ENCODE peak calls at places on chromosomes 7 and 10, in six cellular contexts. S, C, H, R, M and K are unnamed samples.

GRCh38 chr7:130112662-130113425 is 42.5 kb downstream of the KLHDC10 start:
- DNase-seq in S (no peak), C (no peak), H (no peak), R (no peak), M (no peak), K (no peak)

GRCh38 chr7:100367251-100367620 is 6.1 kb upstream of the PILRA start:
- DNase-seq in S (no peak), C (no peak), H (no peak), R (no peak), M (no peak), K (no peak)

GRCh38 chr10:116465541-116465940 is 37.9 kb downstream of the PNLIPRP3 start:
- DNase-seq in S (no peak), C (no peak), H (no peak), R (no peak), M (no peak), K (no peak)

GRCh38 chr7:5777932-5778331 is 3.5 kb downstream of the RNF216 start:
- DNase-seq in S (no peak), C (no peak), H (no peak), R (no peak), M (no peak), K (no peak)

GRCh38 chr7:122262246-122262645 is 42.3 kb downstream of the FEZF1 start:
- DNase-seq in S (no peak), C (no peak), H (no peak), R (no peak), M (no peak), K (no peak)

GRCh38 chr7:139860090-139860773 is 31.2 kb downstream of the TBXAS1 start:
- DNase-seq in S (no peak), C (no peak), H (no peak), R (no peak), M (no peak), K (no peak)

GRCh38 chr7:144818516-144818915 is 17.3 kb downstream of the TPK1 start:
- DNase-seq in S (no peak), C (no peak), H (no peak), R (no peak), M (no peak), K (no peak)

GRCh38 chr7:156554488-156554887 is 86.1 kb upstream of the RNF32 start:
- DNase-seq in S (no peak), C (no peak), H (no peak), R (no peak), M (no peak), K (no peak)

GRCh38 chr10:84205049-84205852 is 10.9 kb downstream of the CDHR1 start:
- DNase-seq in S (no peak), C (peak), H (peak), R (peak), M (peak), K (peak)

GRCh38 chr7:23020742-23021401 is 6.9 kb upstream of the HYCC1 start:
- DNase-seq in S (peak), C (no peak), H (no peak), R (peak), M (no peak), K (no peak)

GRCh38 chr10:89940076-89940475 is 238.7 kb downstream of the KIF20B start:
- DNase-seq in S (no peak), C (no peak), H (no peak), R (no peak), M (no peak), K (no peak)

GRCh38 chr7:108079291-108080057 is 50.7 kb downstream of the LAMB4 start:
- DNase-seq in S (peak), C (peak), H (no peak), R (peak), M (no peak), K (no peak)

GRCh38 chr7:135943266-135943889 is 33.8 kb downstream of the MTPN start:
- DNase-seq in S (no peak), C (no peak), H (no peak), R (no peak), M (no peak), K (no peak)

GRCh38 chr10:29859521-29860130 is 199.8 kb downstream of the JCAD start:
- DNase-seq in S (no peak), C (no peak), H (no peak), R (no peak), M (no peak), K (no peak)

GRCh38 chr10:17415046-17415643 is 39.2 kb downstream of the ST8SIA6 start:
- DNase-seq in S (no peak), C (peak), H (no peak), R (no peak), M (no peak), K (no peak)

GRCh38 chr7:71785216-71785615 is 626.9 kb downstream of the CALN1 start:
- DNase-seq in S (no peak), C (no peak), H (no peak), R (no peak), M (no peak), K (no peak)

GRCh38 chr7:115864082-115864481 is 166.5 kb downstream of the TFEC start:
- DNase-seq in S (no peak), C (no peak), H (no peak), R (no peak), M (no peak), K (no peak)

GRCh38 chr7:149573519-149573918 is 75.9 kb upstream of the ZNF746 start:
- DNase-seq in S (no peak), C (no peak), H (no peak), R (no peak), M (no peak), K (no peak)

GRCh38 chr7:3896366-3896765 is 595.3 kb downstream of the SDK1 start:
- DNase-seq in S (no peak), C (no peak), H (no peak), R (no peak), M (no peak), K (no peak)

GRCh38 chr10:132063432-132063831 is 2.3 kb upstream of the JAKMIP3 start:
- DNase-seq in S (no peak), C (no peak), H (no peak), R (no peak), M (no peak), K (no peak)

GRCh38 chr7:101066141-101066857 is 19.0 kb upstream of the TRIM56 start:
- DNase-seq in S (no peak), C (peak), H (no peak), R (peak), M (no peak), K (no peak)

GRCh38 chr10:72659694-72660093 is 32.2 kb upstream of the MCU start:
- DNase-seq in S (no peak), C (peak), H (peak), R (peak), M (no peak), K (no peak)

GRCh38 chr10:14146501-14146900 is 184.2 kb downstream of the FRMD4A start:
- DNase-seq in S (no peak), C (no peak), H (no peak), R (peak), M (no peak), K (no peak)

GRCh38 chr10:26621889-26622681 is 75.4 kb upstream of the PDSS1 start:
- DNase-seq in S (no peak), C (peak), H (no peak), R (no peak), M (no peak), K (no peak)

GRCh38 chr10:8489823-8490222 is 435.3 kb downstream of the GATA3 start:
- DNase-seq in S (no peak), C (no peak), H (no peak), R (no peak), M (no peak), K (no peak)

GRCh38 chr7:135837675-135838074 is 89.1 kb upstream of the FAM180A start:
- DNase-seq in S (no peak), C (no peak), H (no peak), R (no peak), M (no peak), K (no peak)

GRCh38 chr10:6473430-6473829 is 106.6 kb downstream of the PRKCQ start:
- DNase-seq in S (no peak), C (no peak), H (no peak), R (no peak), M (no peak), K (no peak)

GRCh38 chr7:46713868-46714596 is 793.0 kb upstream of the IGFBP3 start:
- DNase-seq in S (no peak), C (no peak), H (no peak), R (peak), M (no peak), K (peak)

GRCh38 chr7:10708447-10708846 is 265.2 kb upstream of the PHF14 start:
- DNase-seq in S (no peak), C (peak), H (peak), R (no peak), M (peak), K (peak)

GRCh38 chr10:112215342-112215774 is 31.8 kb upstream of the GPAM start:
- DNase-seq in S (no peak), C (no peak), H (peak), R (no peak), M (no peak), K (peak)

GRCh38 chr7:101630591-101630990 is 1.5 kb upstream of the MYL10 start:
- DNase-seq in S (no peak), C (peak), H (no peak), R (peak), M (no peak), K (no peak)

GRCh38 chr10:12469345-12469744 is 120.0 kb downstream of the CAMK1D start:
- DNase-seq in S (no peak), C (no peak), H (no peak), R (peak), M (no peak), K (no peak)

GRCh38 chr7:21346297-21346696 is 81.6 kb upstream of the SP4 start:
- DNase-seq in S (no peak), C (no peak), H (no peak), R (no peak), M (no peak), K (no peak)

GRCh38 chr7:97200043-97200442 is 82.5 kb downstream of the SDHAF3 start:
- DNase-seq in S (no peak), C (no peak), H (no peak), R (no peak), M (no peak), K (no peak)

GRCh38 chr7:127447326-127447945 is 54.9 kb upstream of the ZNF800 start:
- DNase-seq in S (no peak), C (peak), H (peak), R (peak), M (no peak), K (peak)

GRCh38 chr7:146864644-146865043 is 748.0 kb downstream of the CNTNAP2 start:
- DNase-seq in S (no peak), C (peak), H (no peak), R (no peak), M (no peak), K (no peak)